ENCODE peak calls at places on chromosomes 11 and 22, in eight cellular contexts. K is heart right ventricle; Y is GM19239; X is NCI-H1436; R is psoas muscle; N is activated naive CD4-positive, alpha-beta T cell treated with Interleukin-2 at 50 U/mL for 16 hours; U is activated CD4-positive, alpha-beta T cell treated with anti-CD3 and anti-CD28 coated beads for 24 hours; T is SHP77. J is an unnamed sample.

GRCh38 chr22:35102663-35103062 is 36.7 kb downstream of the ISX start:
- DNase-seq in K (no peak), Y (no peak), X (no peak), R (no peak), N (no peak), U (no peak), T (no peak), J (no peak)

GRCh38 chr11:33869511-33870422 is 22.1 kb downstream of the LMO2 start:
- DNase-seq in K (peak; percentile 63), Y (peak; percentile 57), X (peak; percentile 42), R (peak; percentile 53), N (no peak), U (no peak), T (no peak), J (peak; percentile 47)

GRCh38 chr22:26462971-26463661 is 20.5 kb downstream of the HPS4 start:
- DNase-seq in K (no peak), Y (no peak), X (no peak), R (no peak), N (no peak), U (no peak), T (no peak), J (no peak)

GRCh38 chr11:8870461-8871282 is 40.3 kb upstream of the AKIP1 start:
- DNase-seq in K (peak; percentile 59), Y (no peak), X (peak; percentile 9), R (peak; percentile 48), N (no peak), U (no peak), T (peak; percentile 53), J (peak; percentile 76)

GRCh38 chr22:37929390-37929789 is 23.3 kb downstream of the MICALL1 start:
- DNase-seq in K (no peak), Y (no peak), X (no peak), R (no peak), N (no peak), U (no peak), T (no peak), J (no peak)

GRCh38 chr22:25508761-25509321 is 55.6 kb upstream of the GRK3 start:
- DNase-seq in K (no peak), Y (no peak), X (no peak), R (no peak), N (no peak), U (no peak), T (no peak), J (no peak)

GRCh38 chr11:94790771-94791180 is 22.6 kb downstream of the AMOTL1 start:
- DNase-seq in K (no peak), Y (no peak), X (no peak), R (no peak), N (no peak), U (no peak), T (no peak), J (no peak)

GRCh38 chr22:23521442-23522113 is 58.5 kb downstream of the IGLL1 start:
- DNase-seq in K (peak; percentile 92), Y (peak; percentile 95), X (peak; percentile 96), R (peak; percentile 86), N (peak; percentile 66), U (peak; percentile 15), T (peak; percentile 94), J (peak; percentile 93)

GRCh38 chr11:70243912-70244652 is 26.4 kb upstream of the PPFIA1 start:
- DNase-seq in K (no peak), Y (no peak), X (no peak), R (no peak), N (no peak), U (no peak), T (no peak), J (no peak)

GRCh38 chr22:42848941-42849340 is 8.1 kb downstream of the ARFGAP3 start:
- DNase-seq in K (no peak), Y (no peak), X (no peak), R (no peak), N (no peak), U (no peak), T (no peak), J (no peak)

J was measured in heart left ventricle.